ENCODE peak calls at places on chromosomes 13 and 19, in six cellular contexts. One of them, this sample, is unnamed.

GRCh38 chr19:3492131-3492839 is 8.2 kb downstream of the DOHH start:
- DNase-seq in CD4-positive, alpha-beta memory T cell: no peak
- DNase-seq in gastrocnemius medialis: no peak
- DNase-seq in breast epithelium: no peak
- DNase-seq in lower lobe of right lung: no peak
- DNase-seq in effector memory CD4-positive, alpha-beta T cell: no peak
- DNase-seq in this sample: no peak

GRCh38 chr13:24995225-24995804 is 100.6 kb upstream of the PABPC3 start:
- DNase-seq in gastrocnemius medialis: peak; percentile 16
- DNase-seq in lower lobe of right lung: no peak
- DNase-seq in breast epithelium: no peak
- DNase-seq in CD4-positive, alpha-beta memory T cell: peak; percentile 63
- DNase-seq in effector memory CD4-positive, alpha-beta T cell: peak; percentile 32
- DNase-seq in this sample: no peak

GRCh38 chr13:91609353-91609752 is 210.9 kb downstream of the GPC5 start:
- DNase-seq in lower lobe of right lung: no peak
- DNase-seq in gastrocnemius medialis: no peak
- DNase-seq in CD4-positive, alpha-beta memory T cell: no peak
- DNase-seq in effector memory CD4-positive, alpha-beta T cell: no peak
- DNase-seq in breast epithelium: no peak
- DNase-seq in this sample: no peak

GRCh38 chr19:5093953-5094718 is 125.2 kb downstream of the KDM4B start:
- DNase-seq in gastrocnemius medialis: no peak
- DNase-seq in breast epithelium: no peak
- DNase-seq in effector memory CD4-positive, alpha-beta T cell: no peak
- DNase-seq in lower lobe of right lung: no peak
- DNase-seq in CD4-positive, alpha-beta memory T cell: no peak
- DNase-seq in this sample: no peak

GRCh38 chr13:74570046-74570445 is 435.8 kb upstream of the KLF12 start:
- DNase-seq in lower lobe of right lung: no peak
- DNase-seq in CD4-positive, alpha-beta memory T cell: no peak
- DNase-seq in breast epithelium: no peak
- DNase-seq in effector memory CD4-positive, alpha-beta T cell: no peak
- DNase-seq in gastrocnemius medialis: no peak
- DNase-seq in this sample: no peak

GRCh38 chr13:104641309-104641708 is 1575.1 kb upstream of the SLC10A2 start:
- DNase-seq in CD4-positive, alpha-beta memory T cell: no peak
- DNase-seq in effector memory CD4-positive, alpha-beta T cell: no peak
- DNase-seq in breast epithelium: no peak
- DNase-seq in lower lobe of right lung: no peak
- DNase-seq in gastrocnemius medialis: no peak
- DNase-seq in this sample: no peak

GRCh38 chr13:20287976-20288375 is 55.9 kb upstream of the GJB6 start:
- DNase-seq in lower lobe of right lung: no peak
- DNase-seq in CD4-positive, alpha-beta memory T cell: no peak
- DNase-seq in effector memory CD4-positive, alpha-beta T cell: no peak
- DNase-seq in gastrocnemius medialis: no peak
- DNase-seq in breast epithelium: no peak
- DNase-seq in this sample: no peak

GRCh38 chr19:48395499-48395898 is 2.0 kb downstream of the GRIN2D start:
- DNase-seq in CD4-positive, alpha-beta memory T cell: no peak
- DNase-seq in breast epithelium: no peak
- DNase-seq in lower lobe of right lung: no peak
- DNase-seq in gastrocnemius medialis: no peak
- DNase-seq in effector memory CD4-positive, alpha-beta T cell: no peak
- DNase-seq in this sample: no peak

GRCh38 chr13:41694902-41695301 is 237.6 kb downstream of the RGCC start:
- DNase-seq in CD4-positive, alpha-beta memory T cell: no peak
- DNase-seq in lower lobe of right lung: no peak
- DNase-seq in gastrocnemius medialis: peak; percentile 18
- DNase-seq in breast epithelium: no peak
- DNase-seq in effector memory CD4-positive, alpha-beta T cell: no peak
- DNase-seq in this sample: no peak

GRCh38 chr19:3458229-3458555 is 22.1 kb downstream of the SMIM24 start:
- DNase-seq in gastrocnemius medialis: no peak
- DNase-seq in CD4-positive, alpha-beta memory T cell: no peak
- DNase-seq in lower lobe of right lung: no peak
- DNase-seq in effector memory CD4-positive, alpha-beta T cell: no peak
- DNase-seq in breast epithelium: no peak
- DNase-seq in this sample: no peak

GRCh38 chr19:57002765-57003164 is 117.0 kb upstream of the USP29 start:
- DNase-seq in CD4-positive, alpha-beta memory T cell: no peak
- DNase-seq in lower lobe of right lung: no peak
- DNase-seq in breast epithelium: no peak
- DNase-seq in gastrocnemius medialis: no peak
- DNase-seq in effector memory CD4-positive, alpha-beta T cell: no peak
- DNase-seq in this sample: no peak

GRCh38 chr19:3179739-3180293 is 1.2 kb downstream of the S1PR4 start:
- DNase-seq in lower lobe of right lung: no peak
- DNase-seq in gastrocnemius medialis: no peak
- DNase-seq in breast epithelium: no peak
- DNase-seq in effector memory CD4-positive, alpha-beta T cell: no peak
- DNase-seq in CD4-positive, alpha-beta memory T cell: no peak
- DNase-seq in this sample: no peak

GRCh38 chr13:67136157-67136556 is 94.0 kb downstream of the PCDH9 start:
- DNase-seq in effector memory CD4-positive, alpha-beta T cell: no peak
- DNase-seq in CD4-positive, alpha-beta memory T cell: no peak
- DNase-seq in breast epithelium: no peak
- DNase-seq in lower lobe of right lung: no peak
- DNase-seq in gastrocnemius medialis: no peak
- DNase-seq in this sample: no peak

GRCh38 chr19:38853214-38853613 is 3.4 kb upstream of the HNRNPL start:
- DNase-seq in effector memory CD4-positive, alpha-beta T cell: no peak
- DNase-seq in lower lobe of right lung: no peak
- DNase-seq in CD4-positive, alpha-beta memory T cell: no peak
- DNase-seq in breast epithelium: no peak
- DNase-seq in gastrocnemius medialis: no peak
- DNase-seq in this sample: no peak

GRCh38 chr19:38850231-38850975 is 617 bp upstream of the HNRNPL start:
- DNase-seq in CD4-positive, alpha-beta memory T cell: peak; percentile 99
- DNase-seq in effector memory CD4-positive, alpha-beta T cell: peak; percentile 99
- DNase-seq in lower lobe of right lung: peak; percentile 99
- DNase-seq in breast epithelium: peak; percentile 100
- DNase-seq in gastrocnemius medialis: peak; percentile 100
- DNase-seq in this sample: peak; percentile 100

GRCh38 chr19:38850976-38851621 is 1.3 kb upstream of the HNRNPL start:
- DNase-seq in effector memory CD4-positive, alpha-beta T cell: peak; percentile 26
- DNase-seq in gastrocnemius medialis: no peak
- DNase-seq in CD4-positive, alpha-beta memory T cell: peak; percentile 46
- DNase-seq in lower lobe of right lung: peak; percentile 61
- DNase-seq in breast epithelium: no peak
- DNase-seq in this sample: no peak

GRCh38 chr19:38852231-38853044 is 2.7 kb upstream of the HNRNPL start:
- DNase-seq in CD4-positive, alpha-beta memory T cell: peak; percentile 49
- DNase-seq in gastrocnemius medialis: no peak
- DNase-seq in breast epithelium: peak; percentile 68
- DNase-seq in effector memory CD4-positive, alpha-beta T cell: peak; percentile 45
- DNase-seq in lower lobe of right lung: peak; percentile 75
- DNase-seq in this sample: no peak

GRCh38 chr19:38851622-38852230 is 1.9 kb upstream of the HNRNPL start:
- DNase-seq in effector memory CD4-positive, alpha-beta T cell: peak; percentile 85
- DNase-seq in CD4-positive, alpha-beta memory T cell: peak; percentile 88
- DNase-seq in gastrocnemius medialis: peak; percentile 92
- DNase-seq in lower lobe of right lung: peak; percentile 96
- DNase-seq in breast epithelium: peak; percentile 95
- DNase-seq in this sample: no peak
- H3K36me3 ChIP-seq in effector memory CD4-positive, alpha-beta T cell: peaks cover 16% of the 10 kb centered on the region
- H3K36me3 ChIP-seq in CD4-positive, alpha-beta memory T cell: peaks cover 12% of the 10 kb centered on the region
- H3K36me3 ChIP-seq in gastrocnemius medialis: peaks cover 12% of the 10 kb centered on the region
- H3K36me3 ChIP-seq in lower lobe of right lung: peaks cover 18% of the 10 kb centered on the region
- H3K36me3 ChIP-seq in breast epithelium: no peaks in the 10 kb centered on the region
- H3K36me3 ChIP-seq in this sample: peaks cover 10% of the 10 kb centered on the region

GRCh38 chr19:39253374-39254149 is 4.9 kb upstream of the IFNL4 start:
- DNase-seq in gastrocnemius medialis: no peak
- DNase-seq in CD4-positive, alpha-beta memory T cell: no peak
- DNase-seq in lower lobe of right lung: no peak
- DNase-seq in effector memory CD4-positive, alpha-beta T cell: no peak
- DNase-seq in breast epithelium: no peak
- DNase-seq in this sample: no peak

GRCh38 chr19:39252458-39252857 is 3.8 kb upstream of the IFNL4 start:
- DNase-seq in effector memory CD4-positive, alpha-beta T cell: no peak
- DNase-seq in breast epithelium: no peak
- DNase-seq in gastrocnemius medialis: no peak
- DNase-seq in lower lobe of right lung: no peak
- DNase-seq in CD4-positive, alpha-beta memory T cell: no peak
- DNase-seq in this sample: no peak

GRCh38 chr19:39257227-39257626 is 8.6 kb upstream of the IFNL4 start:
- DNase-seq in breast epithelium: no peak
- DNase-seq in gastrocnemius medialis: no peak
- DNase-seq in CD4-positive, alpha-beta memory T cell: no peak
- DNase-seq in lower lobe of right lung: no peak
- DNase-seq in effector memory CD4-positive, alpha-beta T cell: no peak
- DNase-seq in this sample: no peak

GRCh38 chr19:39251081-39251480 is 2.4 kb upstream of the IFNL4 start:
- DNase-seq in lower lobe of right lung: no peak
- DNase-seq in CD4-positive, alpha-beta memory T cell: no peak
- DNase-seq in effector memory CD4-positive, alpha-beta T cell: no peak
- DNase-seq in breast epithelium: no peak
- DNase-seq in gastrocnemius medialis: no peak
- DNase-seq in this sample: no peak

DNA sequence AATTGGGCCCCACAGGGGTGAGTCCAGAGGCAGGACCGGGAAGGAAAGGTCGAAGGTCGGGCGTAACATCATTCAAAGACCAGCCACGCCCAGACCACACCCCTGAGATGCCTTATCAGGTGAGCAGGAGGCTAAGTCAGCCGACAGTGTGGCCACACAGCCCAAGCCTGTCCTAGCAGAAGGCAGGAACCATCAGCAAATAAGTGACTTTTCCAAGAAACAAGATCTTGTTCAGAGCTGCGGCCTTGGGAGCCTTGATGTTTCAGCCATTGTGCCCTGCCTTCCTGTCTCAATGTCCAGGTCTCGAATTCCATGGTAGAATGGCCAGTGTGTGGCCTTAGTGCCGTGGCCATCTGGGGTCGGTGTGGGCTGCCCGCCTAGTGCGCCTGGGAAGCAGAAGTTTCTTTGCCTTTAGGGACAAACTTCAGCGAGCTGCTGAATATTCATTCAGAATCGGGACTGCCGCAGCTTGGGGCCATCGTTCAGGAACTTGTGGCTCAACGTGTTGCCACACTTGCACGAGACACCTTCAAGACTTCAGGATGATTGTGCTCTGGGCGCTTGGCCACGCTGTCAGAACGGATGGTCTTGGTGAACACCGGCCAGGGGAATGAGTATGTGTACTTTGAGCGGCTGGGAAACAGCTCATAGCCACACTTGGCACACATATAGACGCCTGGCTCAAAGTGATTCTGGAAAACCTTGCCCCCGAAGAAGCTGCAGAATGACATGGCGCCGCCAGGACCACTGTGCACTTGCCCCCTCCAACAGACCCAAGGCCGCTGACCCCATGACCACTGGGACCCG is 6.1 kb upstream of the IFNL4 start:
- DNase-seq in breast epithelium: no peak
- DNase-seq in effector memory CD4-positive, alpha-beta T cell: no peak
- DNase-seq in CD4-positive, alpha-beta memory T cell: no peak
- DNase-seq in lower lobe of right lung: no peak
- DNase-seq in gastrocnemius medialis: no peak
- DNase-seq in this sample: no peak
- H3K4me1 ChIP-seq in breast epithelium: no peaks in the 10 kb centered on the region
- H3K4me1 ChIP-seq in effector memory CD4-positive, alpha-beta T cell: no peaks in the 10 kb centered on the region
- H3K4me1 ChIP-seq in CD4-positive, alpha-beta memory T cell: peaks cover 9% of the 10 kb centered on the region
- H3K4me1 ChIP-seq in lower lobe of right lung: no peaks in the 10 kb centered on the region
- H3K4me1 ChIP-seq in gastrocnemius medialis: no peaks in the 10 kb centered on the region
- H3K4me1 ChIP-seq in this sample: no peaks in the 10 kb centered on the region

GRCh38 chr13:72757792-72758535 is 23.7 kb downstream of the DIS3 start:
- DNase-seq in breast epithelium: no peak
- DNase-seq in effector memory CD4-positive, alpha-beta T cell: no peak
- DNase-seq in CD4-positive, alpha-beta memory T cell: no peak
- DNase-seq in gastrocnemius medialis: no peak
- DNase-seq in lower lobe of right lung: no peak
- DNase-seq in this sample: no peak

GRCh38 chr13:72760189-72760588 is 21.5 kb downstream of the DIS3 start:
- DNase-seq in breast epithelium: no peak
- DNase-seq in CD4-positive, alpha-beta memory T cell: no peak
- DNase-seq in gastrocnemius medialis: no peak
- DNase-seq in effector memory CD4-positive, alpha-beta T cell: no peak
- DNase-seq in lower lobe of right lung: no peak
- DNase-seq in this sample: no peak

DNA sequence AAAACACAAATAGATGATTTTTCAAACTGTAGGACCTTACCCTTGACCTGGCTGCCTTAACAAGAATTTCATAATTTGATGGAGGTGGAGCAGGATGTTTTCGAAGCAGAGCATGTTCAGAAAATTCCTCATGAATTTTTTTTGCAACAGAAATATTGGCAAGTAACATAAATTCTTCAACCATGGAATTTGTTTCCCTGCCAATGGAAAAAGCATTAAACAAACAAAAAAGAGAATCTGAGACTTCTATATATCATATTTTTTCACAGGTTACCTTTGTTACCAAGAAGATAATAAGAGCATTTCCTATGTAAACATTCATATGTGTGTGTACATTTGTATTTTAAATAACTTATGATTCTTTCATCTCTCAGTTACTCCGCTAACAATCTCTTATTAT is 18.3 kb downstream of the DIS3 start:
- DNase-seq in lower lobe of right lung: no peak
- DNase-seq in effector memory CD4-positive, alpha-beta T cell: no peak
- DNase-seq in breast epithelium: no peak
- DNase-seq in CD4-positive, alpha-beta memory T cell: no peak
- DNase-seq in gastrocnemius medialis: no peak
- DNase-seq in this sample: no peak
- H3K36me3 ChIP-seq in lower lobe of right lung: peaks cover 100% of the 10 kb centered on the region
- H3K36me3 ChIP-seq in effector memory CD4-positive, alpha-beta T cell: peaks cover 87% of the 10 kb centered on the region
- H3K36me3 ChIP-seq in breast epithelium: peaks cover 10% of the 10 kb centered on the region
- H3K36me3 ChIP-seq in CD4-positive, alpha-beta memory T cell: peaks cover 88% of the 10 kb centered on the region
- H3K36me3 ChIP-seq in gastrocnemius medialis: peaks cover 97% of the 10 kb centered on the region
- H3K36me3 ChIP-seq in this sample: peaks cover 19% of the 10 kb centered on the region

DNA sequence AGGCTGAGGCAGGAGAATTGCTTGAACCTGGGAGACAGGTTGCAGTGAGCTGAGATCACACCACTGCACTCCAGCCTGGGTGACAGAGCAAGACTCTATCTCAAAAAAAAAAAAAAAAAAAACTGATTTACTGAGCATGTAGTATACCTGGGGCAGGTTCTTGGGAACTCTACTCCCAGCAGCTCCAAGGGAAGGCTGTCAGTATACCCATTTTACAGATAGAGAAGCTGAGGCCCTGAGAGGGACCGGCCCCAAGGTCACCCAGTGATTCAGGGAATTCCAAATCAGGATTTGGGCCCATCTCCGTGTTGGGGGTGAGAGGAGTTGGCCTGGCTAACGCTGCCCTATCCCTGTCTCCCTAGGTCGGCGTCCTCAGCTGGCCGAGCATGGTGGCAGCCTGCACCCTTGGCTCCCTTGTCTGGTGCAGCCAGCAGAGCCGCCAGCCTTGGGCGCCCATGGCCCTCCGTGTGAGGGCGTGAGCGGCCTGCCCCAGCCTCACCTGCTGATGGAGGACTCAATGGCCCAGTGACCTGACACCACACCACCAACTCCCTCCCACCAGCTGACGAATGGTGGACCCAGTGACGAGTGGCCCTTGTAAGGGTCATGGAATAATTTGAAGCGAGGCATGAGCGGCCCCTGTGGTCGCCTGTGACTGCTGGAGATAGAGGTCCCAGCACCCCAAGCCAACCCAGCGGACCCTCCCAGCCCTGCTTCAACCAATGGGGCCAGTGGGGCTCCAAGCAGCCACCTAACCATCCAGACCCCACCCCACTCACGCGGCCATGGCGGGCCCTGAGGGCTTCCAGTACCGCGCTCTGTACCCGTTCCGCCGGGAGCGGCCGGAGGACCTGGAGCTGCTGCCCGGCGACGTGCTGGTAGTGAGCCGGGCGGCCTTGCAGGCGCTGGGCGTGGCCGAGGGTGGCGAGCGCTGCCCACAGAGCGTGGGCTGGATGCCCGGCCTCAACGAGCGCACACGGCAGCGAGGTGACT is 2.4 kb downstream of the PIK3R2 start:
- DNase-seq in lower lobe of right lung: peak; percentile 75
- DNase-seq in CD4-positive, alpha-beta memory T cell: no peak
- DNase-seq in effector memory CD4-positive, alpha-beta T cell: no peak
- DNase-seq in breast epithelium: no peak
- DNase-seq in gastrocnemius medialis: no peak
- DNase-seq in this sample: no peak
- H3K4me1 ChIP-seq in lower lobe of right lung: peaks cover 48% of the 10 kb centered on the region
- H3K4me1 ChIP-seq in CD4-positive, alpha-beta memory T cell: peaks cover 28% of the 10 kb centered on the region
- H3K4me1 ChIP-seq in effector memory CD4-positive, alpha-beta T cell: peaks cover 21% of the 10 kb centered on the region
- H3K4me1 ChIP-seq in breast epithelium: peaks cover 20% of the 10 kb centered on the region
- H3K4me1 ChIP-seq in gastrocnemius medialis: peaks cover 50% of the 10 kb centered on the region
- H3K4me1 ChIP-seq in this sample: no peaks in the 10 kb centered on the region

This sample was measured in iPS DF 6.9.